ENCODE peak calls at places on chromosomes 1 and 21, in eight cellular contexts. One of them, this sample, is unnamed.

GRCh38 chr1:101148987-101149386 is 87.8 kb upstream of the S1PR1 start:
- DNase-seq in brain microvascular endothelial cell: no peak
- DNase-seq in spleen: no peak
- DNase-seq in mucosa of descending colon: no peak
- DNase-seq in choroid plexus epithelial cell: peak; percentile 57
- DNase-seq in HFF-Myc: no peak
- DNase-seq in cardiac fibroblast: peak; percentile 50
- DNase-seq in PC-9: no peak
- DNase-seq in this sample: peak; percentile 44

GRCh38 chr1:212518188-212518951 is 85.7 kb downstream of the NENF start:
- DNase-seq in brain microvascular endothelial cell: peak; percentile 53
- DNase-seq in spleen: no peak
- DNase-seq in mucosa of descending colon: peak; percentile 86
- DNase-seq in choroid plexus epithelial cell: peak; percentile 52
- DNase-seq in HFF-Myc: no peak
- DNase-seq in cardiac fibroblast: peak; percentile 81
- DNase-seq in PC-9: peak; percentile 12
- DNase-seq in this sample: peak; percentile 70

GRCh38 chr1:31062867-31063380 is 2.6 kb downstream of the PUM1 start:
- DNase-seq in brain microvascular endothelial cell: no peak
- DNase-seq in spleen: no peak
- DNase-seq in mucosa of descending colon: no peak
- DNase-seq in choroid plexus epithelial cell: no peak
- DNase-seq in HFF-Myc: no peak
- DNase-seq in cardiac fibroblast: no peak
- DNase-seq in PC-9: no peak
- DNase-seq in this sample: peak; percentile 8

GRCh38 chr1:27588256-27589232 is 15.4 kb downstream of the AHDC1 start:
- DNase-seq in brain microvascular endothelial cell: no peak
- DNase-seq in spleen: no peak
- DNase-seq in mucosa of descending colon: no peak
- DNase-seq in choroid plexus epithelial cell: peak; percentile 70
- DNase-seq in HFF-Myc: no peak
- DNase-seq in cardiac fibroblast: no peak
- DNase-seq in PC-9: no peak
- DNase-seq in this sample: no peak

GRCh38 chr1:33455537-33456301 is 16.7 kb upstream of the ZSCAN20 start:
- DNase-seq in brain microvascular endothelial cell: peak; percentile 90
- DNase-seq in spleen: no peak
- DNase-seq in mucosa of descending colon: peak; percentile 51
- DNase-seq in choroid plexus epithelial cell: peak; percentile 96
- DNase-seq in HFF-Myc: peak; percentile 75
- DNase-seq in cardiac fibroblast: peak; percentile 84
- DNase-seq in PC-9: peak; percentile 50
- DNase-seq in this sample: peak; percentile 86

GRCh38 chr1:47231314-47232186 is 475 bp downstream of the TAL1 start:
- DNase-seq in brain microvascular endothelial cell: peak; percentile 14
- DNase-seq in spleen: no peak
- DNase-seq in mucosa of descending colon: peak; percentile 33
- DNase-seq in choroid plexus epithelial cell: peak; percentile 55
- DNase-seq in HFF-Myc: no peak
- DNase-seq in cardiac fibroblast: peak; percentile 56
- DNase-seq in PC-9: no peak
- DNase-seq in this sample: no peak

GRCh38 chr1:221381858-221382623 is 359.8 kb downstream of the DUSP10 start:
- DNase-seq in brain microvascular endothelial cell: no peak
- DNase-seq in spleen: no peak
- DNase-seq in mucosa of descending colon: no peak
- DNase-seq in choroid plexus epithelial cell: no peak
- DNase-seq in HFF-Myc: no peak
- DNase-seq in cardiac fibroblast: no peak
- DNase-seq in PC-9: no peak
- DNase-seq in this sample: no peak

GRCh38 chr1:22365331-22366295 is 86.0 kb upstream of the ZBTB40 start:
- DNase-seq in brain microvascular endothelial cell: peak; percentile 34
- DNase-seq in spleen: no peak
- DNase-seq in mucosa of descending colon: no peak
- DNase-seq in choroid plexus epithelial cell: peak; percentile 69
- DNase-seq in HFF-Myc: no peak
- DNase-seq in cardiac fibroblast: no peak
- DNase-seq in PC-9: no peak
- DNase-seq in this sample: no peak

GRCh38 chr1:229869225-229869624 is 197.8 kb upstream of the GALNT2 start:
- DNase-seq in brain microvascular endothelial cell: no peak
- DNase-seq in spleen: no peak
- DNase-seq in mucosa of descending colon: no peak
- DNase-seq in choroid plexus epithelial cell: peak; percentile 61
- DNase-seq in HFF-Myc: no peak
- DNase-seq in cardiac fibroblast: no peak
- DNase-seq in PC-9: no peak
- DNase-seq in this sample: no peak

GRCh38 chr1:59967141-59967697 is 40.6 kb upstream of the CYP2J2 start:
- DNase-seq in brain microvascular endothelial cell: no peak
- DNase-seq in spleen: no peak
- DNase-seq in mucosa of descending colon: no peak
- DNase-seq in choroid plexus epithelial cell: peak; percentile 25
- DNase-seq in HFF-Myc: no peak
- DNase-seq in cardiac fibroblast: no peak
- DNase-seq in PC-9: no peak
- DNase-seq in this sample: no peak

GRCh38 chr1:91582431-91582921 is 81.8 kb downstream of the CDC7 start:
- DNase-seq in brain microvascular endothelial cell: peak; percentile 93
- DNase-seq in spleen: no peak
- DNase-seq in mucosa of descending colon: peak; percentile 24
- DNase-seq in choroid plexus epithelial cell: peak; percentile 80
- DNase-seq in HFF-Myc: peak; percentile 98
- DNase-seq in cardiac fibroblast: peak; percentile 79
- DNase-seq in PC-9: no peak
- DNase-seq in this sample: peak; percentile 37

GRCh38 chr21:44800971-44801467 is 601 bp downstream of the UBE2G2 start:
- DNase-seq in brain microvascular endothelial cell: no peak
- DNase-seq in spleen: no peak
- DNase-seq in mucosa of descending colon: no peak
- DNase-seq in choroid plexus epithelial cell: peak; percentile 46
- DNase-seq in HFF-Myc: no peak
- DNase-seq in cardiac fibroblast: peak; percentile 31
- DNase-seq in PC-9: peak; percentile 12
- DNase-seq in this sample: peak; percentile 59
- TF ChIP-seq CTCF in brain microvascular endothelial cell: peak; percentile 57
- TF ChIP-seq CTCF in spleen: peak; percentile 33
- TF ChIP-seq CTCF in mucosa of descending colon: no peak
- TF ChIP-seq CTCF in choroid plexus epithelial cell: peak; percentile 54
- TF ChIP-seq CTCF in HFF-Myc: peak; percentile 27
- TF ChIP-seq CTCF in cardiac fibroblast: peak; percentile 37
- TF ChIP-seq CTCF in PC-9: peak; percentile 53
- TF ChIP-seq CTCF in this sample: peak; percentile 49

GRCh38 chr1:215583185-215583692 is 16.1 kb downstream of the KCTD3 start:
- DNase-seq in brain microvascular endothelial cell: no peak
- DNase-seq in spleen: no peak
- DNase-seq in mucosa of descending colon: no peak
- DNase-seq in choroid plexus epithelial cell: peak; percentile 42
- DNase-seq in HFF-Myc: no peak
- DNase-seq in cardiac fibroblast: no peak
- DNase-seq in PC-9: peak; percentile 69
- DNase-seq in this sample: peak; percentile 69

GRCh38 chr1:215584389-215584788 is 17.3 kb downstream of the KCTD3 start:
- DNase-seq in brain microvascular endothelial cell: no peak
- DNase-seq in spleen: no peak
- DNase-seq in mucosa of descending colon: no peak
- DNase-seq in choroid plexus epithelial cell: no peak
- DNase-seq in HFF-Myc: no peak
- DNase-seq in cardiac fibroblast: no peak
- DNase-seq in PC-9: no peak
- DNase-seq in this sample: no peak

GRCh38 chr1:215581896-215582295 is 14.8 kb downstream of the KCTD3 start:
- DNase-seq in brain microvascular endothelial cell: no peak
- DNase-seq in spleen: no peak
- DNase-seq in mucosa of descending colon: no peak
- DNase-seq in choroid plexus epithelial cell: no peak
- DNase-seq in HFF-Myc: no peak
- DNase-seq in cardiac fibroblast: no peak
- DNase-seq in PC-9: no peak
- DNase-seq in this sample: no peak
- TF ChIP-seq CTCF in brain microvascular endothelial cell: no peak
- TF ChIP-seq CTCF in spleen: no peak
- TF ChIP-seq CTCF in mucosa of descending colon: no peak
- TF ChIP-seq CTCF in choroid plexus epithelial cell: no peak
- TF ChIP-seq CTCF in HFF-Myc: peak; percentile 2
- TF ChIP-seq CTCF in cardiac fibroblast: no peak
- TF ChIP-seq CTCF in PC-9: no peak
- TF ChIP-seq CTCF in this sample: no peak

GRCh38 chr1:173469656-173470055 is 7.5 kb upstream of the PRDX6 start:
- DNase-seq in brain microvascular endothelial cell: no peak
- DNase-seq in spleen: no peak
- DNase-seq in mucosa of descending colon: peak; percentile 36
- DNase-seq in choroid plexus epithelial cell: no peak
- DNase-seq in HFF-Myc: no peak
- DNase-seq in cardiac fibroblast: no peak
- DNase-seq in PC-9: no peak
- DNase-seq in this sample: no peak
- TF ChIP-seq CTCF in brain microvascular endothelial cell: no peak
- TF ChIP-seq CTCF in spleen: no peak
- TF ChIP-seq CTCF in mucosa of descending colon: no peak
- TF ChIP-seq CTCF in choroid plexus epithelial cell: no peak
- TF ChIP-seq CTCF in HFF-Myc: no peak
- TF ChIP-seq CTCF in cardiac fibroblast: no peak
- TF ChIP-seq CTCF in PC-9: no peak
- TF ChIP-seq CTCF in this sample: no peak

GRCh38 chr1:41361028-41361494 is at the start of gene FOXO6:
- DNase-seq in brain microvascular endothelial cell: peak; percentile 97
- DNase-seq in spleen: peak; percentile 98
- DNase-seq in mucosa of descending colon: peak; percentile 100
- DNase-seq in choroid plexus epithelial cell: peak; percentile 97
- DNase-seq in HFF-Myc: peak; percentile 88
- DNase-seq in cardiac fibroblast: peak; percentile 97
- DNase-seq in PC-9: peak; percentile 99
- DNase-seq in this sample: peak; percentile 98
- TF ChIP-seq CTCF in brain microvascular endothelial cell: peak; percentile 9
- TF ChIP-seq CTCF in spleen: peak; percentile 76
- TF ChIP-seq CTCF in mucosa of descending colon: peak; percentile 74
- TF ChIP-seq CTCF in choroid plexus epithelial cell: no peak
- TF ChIP-seq CTCF in HFF-Myc: peak; percentile 45
- TF ChIP-seq CTCF in cardiac fibroblast: no peak
- TF ChIP-seq CTCF in PC-9: peak; percentile 52
- TF ChIP-seq CTCF in this sample: peak; percentile 10

This sample was measured in MCF 10A.